ENCODE peak calls at places on chromosomes 4 and X, in ten cellular contexts. C, V, I, T, G, F, K, N, Z and S are unnamed samples.

GRCh38 chr4:87078987-87079469 is 141.4 kb downstream of the KLHL8 start:
- DNase-seq in C (no peak), V (peak), I (no peak), T (peak), G (no peak), F (peak), K (no peak), N (no peak), Z (peak), S (no peak)

GRCh38 chrX:131262738-131263679 is 26.1 kb downstream of the IGSF1 start:
- DNase-seq in C (peak), V (no peak), I (no peak), T (peak), G (no peak), F (no peak), K (peak), N (peak), Z (no peak), S (no peak)

GRCh38 chr4:159401791-159402380 is 299.0 kb downstream of the RAPGEF2 start:
- DNase-seq in C (no peak), V (peak), I (no peak), T (peak), G (no peak), F (peak), K (no peak), N (no peak), Z (peak), S (peak)

GRCh38 chr4:109184421-109184956 is 118.0 kb downstream of the COL25A1 start:
- DNase-seq in C (no peak), V (no peak), I (no peak), T (peak), G (no peak), F (peak), K (no peak), N (no peak), Z (peak), S (no peak)

GRCh38 chrX:126552313-126553022 is at the start of gene DCAF12L1:
- DNase-seq in C (peak), V (no peak), I (no peak), T (peak), G (no peak), F (no peak), K (no peak), N (no peak), Z (no peak), S (no peak)

GRCh38 chrX:17654116-17654515 is 83.2 kb upstream of the SCML1 start:
- DNase-seq in C (no peak), V (no peak), I (no peak), T (peak), G (peak), F (no peak), K (no peak), N (no peak), Z (no peak), S (no peak)

GRCh38 chr4:71322425-71322824 is 16.4 kb upstream of the SLC4A4 start:
- DNase-seq in C (no peak), V (peak), I (no peak), T (no peak), G (no peak), F (no peak), K (no peak), N (no peak), Z (no peak), S (no peak)

GRCh38 chr4:6345096-6345830 is 75.6 kb downstream of the WFS1 start:
- DNase-seq in C (no peak), V (no peak), I (no peak), T (no peak), G (no peak), F (no peak), K (no peak), N (no peak), Z (no peak), S (no peak)